ENCODE peak calls at places on chromosome 13, in nine cellular contexts. One of them, this sample, is unnamed. For H3K4me1, the result is how much of the 10 kb centered on the place peaks cover.

GRCh38 chr13:69820180-69820579 is 287.4 kb upstream of the ATXN8OS start:
- DNase-seq in thoracic aorta: no peak
- DNase-seq in ascending aorta: no peak
- DNase-seq in GM23338: no peak
- DNase-seq in colonic mucosa: no peak
- DNase-seq in heart left ventricle: no peak
- DNase-seq in esophagus squamous epithelium: no peak
- DNase-seq in aorta: no peak
- DNase-seq in mucosa of descending colon: no peak
- DNase-seq in this sample: no peak

GRCh38 chr13:79346300-79346914 is 59.6 kb downstream of the RBM26 start:
- DNase-seq in thoracic aorta: no peak
- DNase-seq in ascending aorta: no peak
- DNase-seq in GM23338: no peak
- DNase-seq in colonic mucosa: no peak
- DNase-seq in heart left ventricle: no peak
- DNase-seq in esophagus squamous epithelium: no peak
- DNase-seq in aorta: no peak
- DNase-seq in mucosa of descending colon: no peak
- DNase-seq in this sample: no peak

GRCh38 chr13:35979378-35979911 is 151.7 kb downstream of the DCLK1 start:
- DNase-seq in thoracic aorta: peak
- DNase-seq in ascending aorta: peak
- DNase-seq in GM23338: no peak
- DNase-seq in colonic mucosa: peak
- DNase-seq in heart left ventricle: no peak
- DNase-seq in esophagus squamous epithelium: peak
- DNase-seq in aorta: peak
- DNase-seq in mucosa of descending colon: peak
- DNase-seq in this sample: peak

GRCh38 chr13:26247011-26247410 is 6.9 kb upstream of the CDK8 start:
- DNase-seq in thoracic aorta: no peak
- DNase-seq in ascending aorta: no peak
- DNase-seq in GM23338: no peak
- DNase-seq in colonic mucosa: no peak
- DNase-seq in heart left ventricle: no peak
- DNase-seq in esophagus squamous epithelium: no peak
- DNase-seq in aorta: no peak
- DNase-seq in mucosa of descending colon: no peak
- DNase-seq in this sample: no peak

GRCh38 chr13:45352031-45352430 is 11.0 kb upstream of the TPT1 start:
- DNase-seq in thoracic aorta: no peak
- DNase-seq in ascending aorta: no peak
- DNase-seq in GM23338: no peak
- DNase-seq in colonic mucosa: no peak
- DNase-seq in heart left ventricle: no peak
- DNase-seq in esophagus squamous epithelium: no peak
- DNase-seq in aorta: no peak
- DNase-seq in mucosa of descending colon: no peak
- DNase-seq in this sample: no peak

GRCh38 chr13:89514534-89515312 is 1832.8 kb upstream of the MIR17HG start:
- DNase-seq in thoracic aorta: no peak
- DNase-seq in ascending aorta: no peak
- DNase-seq in GM23338: peak
- DNase-seq in colonic mucosa: no peak
- DNase-seq in heart left ventricle: no peak
- DNase-seq in esophagus squamous epithelium: no peak
- DNase-seq in aorta: no peak
- DNase-seq in mucosa of descending colon: no peak
- DNase-seq in this sample: peak

GRCh38 chr13:25886438-25887214 is 165.2 kb downstream of the SHISA2 start:
- DNase-seq in thoracic aorta: no peak
- DNase-seq in ascending aorta: no peak
- DNase-seq in GM23338: no peak
- DNase-seq in colonic mucosa: no peak
- DNase-seq in heart left ventricle: no peak
- DNase-seq in esophagus squamous epithelium: no peak
- DNase-seq in aorta: no peak
- DNase-seq in mucosa of descending colon: no peak
- DNase-seq in this sample: peak

GRCh38 chr13:107734891-107735620 is 480.3 kb downstream of the LIG4 start:
- DNase-seq in thoracic aorta: no peak
- DNase-seq in ascending aorta: no peak
- DNase-seq in GM23338: no peak
- DNase-seq in colonic mucosa: no peak
- DNase-seq in heart left ventricle: no peak
- DNase-seq in esophagus squamous epithelium: no peak
- DNase-seq in aorta: no peak
- DNase-seq in mucosa of descending colon: no peak
- DNase-seq in this sample: no peak

GRCh38 chr13:45229172-45229571 is 28.3 kb upstream of the KCTD4 start:
- DNase-seq in thoracic aorta: no peak
- DNase-seq in ascending aorta: no peak
- DNase-seq in GM23338: no peak
- DNase-seq in colonic mucosa: no peak
- DNase-seq in heart left ventricle: no peak
- DNase-seq in esophagus squamous epithelium: no peak
- DNase-seq in aorta: no peak
- DNase-seq in mucosa of descending colon: no peak
- DNase-seq in this sample: no peak

GRCh38 chr13:41061914-41062837 is 867 bp downstream of the WBP4 start:
- DNase-seq in thoracic aorta: no peak
- DNase-seq in ascending aorta: no peak
- DNase-seq in GM23338: peak
- DNase-seq in colonic mucosa: no peak
- DNase-seq in heart left ventricle: no peak
- DNase-seq in esophagus squamous epithelium: no peak
- DNase-seq in aorta: no peak
- DNase-seq in mucosa of descending colon: no peak
- DNase-seq in this sample: peak

GRCh38 chr13:67120872-67121531 is 109.1 kb downstream of the PCDH9 start:
- DNase-seq in thoracic aorta: no peak
- DNase-seq in ascending aorta: no peak
- DNase-seq in GM23338: no peak
- DNase-seq in colonic mucosa: no peak
- DNase-seq in heart left ventricle: no peak
- DNase-seq in esophagus squamous epithelium: no peak
- DNase-seq in aorta: no peak
- DNase-seq in mucosa of descending colon: no peak
- DNase-seq in this sample: no peak

GRCh38 chr13:71786815-71787214 is 80.2 kb downstream of the DACH1 start:
- DNase-seq in thoracic aorta: no peak
- DNase-seq in ascending aorta: no peak
- DNase-seq in GM23338: peak
- DNase-seq in colonic mucosa: no peak
- DNase-seq in heart left ventricle: no peak
- DNase-seq in esophagus squamous epithelium: no peak
- DNase-seq in aorta: no peak
- DNase-seq in mucosa of descending colon: no peak
- DNase-seq in this sample: no peak

GRCh38 chr13:20231839-20232555 is at the start of gene GJB6:
- DNase-seq in thoracic aorta: no peak
- DNase-seq in ascending aorta: peak
- DNase-seq in GM23338: peak
- DNase-seq in colonic mucosa: no peak
- DNase-seq in heart left ventricle: no peak
- DNase-seq in esophagus squamous epithelium: no peak
- DNase-seq in aorta: no peak
- DNase-seq in mucosa of descending colon: peak
- DNase-seq in this sample: peak

GRCh38 chr13:91017669-91018053 is 329.8 kb upstream of the MIR17HG start:
- DNase-seq in thoracic aorta: no peak
- DNase-seq in ascending aorta: no peak
- DNase-seq in GM23338: peak
- DNase-seq in colonic mucosa: no peak
- DNase-seq in heart left ventricle: no peak
- DNase-seq in esophagus squamous epithelium: no peak
- DNase-seq in aorta: no peak
- DNase-seq in mucosa of descending colon: no peak
- DNase-seq in this sample: peak

DNA sequence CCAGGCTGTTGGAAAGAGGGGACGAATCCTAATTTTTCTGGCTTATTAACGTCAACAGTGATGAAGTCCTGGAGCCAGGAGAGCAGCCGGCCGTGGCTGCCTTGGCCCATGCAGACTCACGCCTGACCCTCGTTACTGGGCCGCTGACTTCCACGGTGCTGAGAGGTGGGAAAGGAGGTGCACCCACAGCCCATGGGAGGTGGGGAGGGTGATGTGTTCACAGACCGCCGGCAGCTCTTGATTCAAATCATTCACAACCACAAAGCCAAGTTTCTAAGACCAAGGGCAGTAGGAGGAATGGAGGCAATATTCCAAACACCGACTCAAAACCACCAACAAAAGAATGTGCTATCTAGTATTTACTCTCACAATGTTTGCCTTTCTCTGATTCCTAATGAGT is 24.3 kb downstream of the COL4A2 start:
- DNase-seq in thoracic aorta: no peak
- DNase-seq in ascending aorta: peak
- DNase-seq in GM23338: no peak
- DNase-seq in colonic mucosa: no peak
- DNase-seq in heart left ventricle: no peak
- DNase-seq in esophagus squamous epithelium: no peak
- DNase-seq in aorta: peak
- DNase-seq in mucosa of descending colon: no peak
- DNase-seq in this sample: no peak
- H3K4me1 ChIP-seq in thoracic aorta: half or more
- H3K4me1 ChIP-seq in ascending aorta: under half
- H3K4me1 ChIP-seq in GM23338: under half
- H3K4me1 ChIP-seq in colonic mucosa: under half
- H3K4me1 ChIP-seq in heart left ventricle: under half
- H3K4me1 ChIP-seq in esophagus squamous epithelium: under half
- H3K4me1 ChIP-seq in aorta: under half
- H3K4me1 ChIP-seq in mucosa of descending colon: under half
- H3K4me1 ChIP-seq in this sample: under half

GRCh38 chr13:112713517-112714253 is 23.8 kb downstream of the ATP11A start:
- DNase-seq in thoracic aorta: no peak
- DNase-seq in ascending aorta: peak
- DNase-seq in GM23338: no peak
- DNase-seq in colonic mucosa: no peak
- DNase-seq in heart left ventricle: no peak
- DNase-seq in esophagus squamous epithelium: no peak
- DNase-seq in aorta: no peak
- DNase-seq in mucosa of descending colon: no peak
- DNase-seq in this sample: no peak
- H3K4me1 ChIP-seq in thoracic aorta: under half
- H3K4me1 ChIP-seq in ascending aorta: under half
- H3K4me1 ChIP-seq in GM23338: under half
- H3K4me1 ChIP-seq in colonic mucosa: under half
- H3K4me1 ChIP-seq in heart left ventricle: under half
- H3K4me1 ChIP-seq in esophagus squamous epithelium: under half
- H3K4me1 ChIP-seq in aorta: under half
- H3K4me1 ChIP-seq in mucosa of descending colon: under half
- H3K4me1 ChIP-seq in this sample: half or more

DNA sequence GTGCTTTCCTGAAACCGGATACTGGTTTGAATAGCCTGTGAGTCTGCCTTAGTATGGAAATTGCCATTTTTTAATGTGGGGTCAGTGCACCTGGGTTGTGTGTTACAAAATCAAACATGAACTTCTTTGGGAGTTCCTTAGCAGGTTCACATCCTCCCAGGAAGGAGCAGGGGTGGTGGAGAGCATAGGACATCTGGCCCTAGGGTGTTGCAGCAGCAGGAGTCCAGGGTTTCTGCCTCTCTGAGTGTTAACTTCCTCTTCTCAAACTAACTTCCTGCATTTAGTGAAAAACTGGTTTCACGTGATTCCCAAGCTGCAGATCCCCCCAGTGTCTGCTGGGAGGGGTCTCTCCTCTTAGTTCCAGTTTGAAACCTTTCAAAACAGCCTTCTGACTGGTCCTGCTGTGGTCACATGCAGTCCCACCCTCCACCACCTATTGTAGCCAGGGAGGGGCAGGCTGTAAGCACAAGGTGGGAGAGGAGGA is 7.2 kb downstream of the RNASEH2B start:
- DNase-seq in thoracic aorta: no peak
- DNase-seq in ascending aorta: no peak
- DNase-seq in GM23338: no peak
- DNase-seq in colonic mucosa: peak
- DNase-seq in heart left ventricle: no peak
- DNase-seq in esophagus squamous epithelium: no peak
- DNase-seq in aorta: peak
- DNase-seq in mucosa of descending colon: peak
- DNase-seq in this sample: no peak
- H3K4me1 ChIP-seq in thoracic aorta: under half
- H3K4me1 ChIP-seq in ascending aorta: under half
- H3K4me1 ChIP-seq in GM23338: under half
- H3K4me1 ChIP-seq in colonic mucosa: under half
- H3K4me1 ChIP-seq in heart left ventricle: under half
- H3K4me1 ChIP-seq in esophagus squamous epithelium: under half
- H3K4me1 ChIP-seq in aorta: under half
- H3K4me1 ChIP-seq in mucosa of descending colon: under half
- H3K4me1 ChIP-seq in this sample: under half

GRCh38 chr13:48241651-48242050 is 8.6 kb downstream of the ITM2B start:
- DNase-seq in thoracic aorta: no peak
- DNase-seq in ascending aorta: no peak
- DNase-seq in GM23338: no peak
- DNase-seq in colonic mucosa: no peak
- DNase-seq in heart left ventricle: no peak
- DNase-seq in esophagus squamous epithelium: no peak
- DNase-seq in aorta: no peak
- DNase-seq in mucosa of descending colon: no peak
- DNase-seq in this sample: no peak

GRCh38 chr13:48249018-48249417 is 16.0 kb downstream of the ITM2B start:
- DNase-seq in thoracic aorta: no peak
- DNase-seq in ascending aorta: no peak
- DNase-seq in GM23338: no peak
- DNase-seq in colonic mucosa: no peak
- DNase-seq in heart left ventricle: no peak
- DNase-seq in esophagus squamous epithelium: no peak
- DNase-seq in aorta: no peak
- DNase-seq in mucosa of descending colon: no peak
- DNase-seq in this sample: no peak

GRCh38 chr13:48242677-48243076 is 9.7 kb downstream of the ITM2B start:
- DNase-seq in thoracic aorta: no peak
- DNase-seq in ascending aorta: no peak
- DNase-seq in GM23338: no peak
- DNase-seq in colonic mucosa: no peak
- DNase-seq in heart left ventricle: no peak
- DNase-seq in esophagus squamous epithelium: no peak
- DNase-seq in aorta: no peak
- DNase-seq in mucosa of descending colon: no peak
- DNase-seq in this sample: no peak

GRCh38 chr13:48246097-48246496 is 13.1 kb downstream of the ITM2B start:
- DNase-seq in thoracic aorta: no peak
- DNase-seq in ascending aorta: no peak
- DNase-seq in GM23338: no peak
- DNase-seq in colonic mucosa: no peak
- DNase-seq in heart left ventricle: no peak
- DNase-seq in esophagus squamous epithelium: no peak
- DNase-seq in aorta: no peak
- DNase-seq in mucosa of descending colon: no peak
- DNase-seq in this sample: no peak

DNA sequence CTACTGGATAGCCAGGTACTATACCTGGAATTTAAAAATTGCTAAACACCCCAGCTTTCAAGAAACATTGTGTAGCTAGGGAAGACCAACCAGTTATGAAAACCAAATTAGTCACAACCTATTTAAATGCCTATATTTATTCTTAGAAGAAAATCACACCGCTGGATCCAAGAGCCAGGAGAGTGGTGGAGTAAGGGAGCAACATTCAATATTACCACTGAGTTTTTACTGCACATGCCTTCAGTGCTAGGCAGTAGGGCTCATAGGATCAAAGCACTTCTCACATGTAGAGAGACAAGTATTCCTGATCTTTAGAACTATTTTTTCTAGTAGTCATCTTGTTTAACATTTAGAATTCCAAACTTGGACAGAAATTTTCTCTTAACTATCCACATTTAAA is 11.2 kb downstream of the ITM2B start:
- DNase-seq in thoracic aorta: no peak
- DNase-seq in ascending aorta: no peak
- DNase-seq in GM23338: no peak
- DNase-seq in colonic mucosa: no peak
- DNase-seq in heart left ventricle: no peak
- DNase-seq in esophagus squamous epithelium: no peak
- DNase-seq in aorta: no peak
- DNase-seq in mucosa of descending colon: no peak
- DNase-seq in this sample: no peak
- H3K4me1 ChIP-seq in thoracic aorta: half or more
- H3K4me1 ChIP-seq in ascending aorta: under half
- H3K4me1 ChIP-seq in GM23338: under half
- H3K4me1 ChIP-seq in colonic mucosa: under half
- H3K4me1 ChIP-seq in heart left ventricle: under half
- H3K4me1 ChIP-seq in esophagus squamous epithelium: under half
- H3K4me1 ChIP-seq in aorta: under half
- H3K4me1 ChIP-seq in mucosa of descending colon: under half
- H3K4me1 ChIP-seq in this sample: under half

This sample was measured in hepatocyte.